ENCODE peak calls at places on chromosomes 2 and 18, in five cellular contexts. C, N, Q, P and F are unnamed samples.

GRCh38 chr2:95238131-95238530 is 30.8 kb downstream of the ZNF892 start:
- DNase-seq in C (no peak), N (no peak), Q (no peak), P (no peak), F (no peak)

GRCh38 chr18:79506191-79507075 is 110.7 kb downstream of the NFATC1 start:
- DNase-seq in C (peak; percentile 54), N (no peak), Q (no peak), P (peak; percentile 15), F (no peak)

GRCh38 chr2:160156084-160156483 is 44.0 kb downstream of the ITGB6 start:
- DNase-seq in C (no peak), N (no peak), Q (no peak), P (peak; percentile 24), F (no peak)

GRCh38 chr2:181124499-181124898 is 144.1 kb downstream of the UBE2E3 start:
- DNase-seq in C (peak; percentile 18), N (no peak), Q (no peak), P (no peak), F (no peak)

GRCh38 chr2:229300814-229301213 is 29.7 kb upstream of the PID1 start:
- DNase-seq in C (no peak), N (no peak), Q (no peak), P (no peak), F (no peak)

GRCh38 chr2:134212726-134213125 is 41.1 kb upstream of the MGAT5 start:
- DNase-seq in C (no peak), N (no peak), Q (no peak), P (peak; percentile 32), F (no peak)

GRCh38 chr2:102915128-102915527 is 153.3 kb downstream of the TMEM182 start:
- DNase-seq in C (no peak), N (no peak), Q (no peak), P (peak; percentile 39), F (no peak)

GRCh38 chr2:68755071-68755470 is 20.5 kb downstream of the ARHGAP25 start:
- DNase-seq in C (no peak), N (no peak), Q (no peak), P (no peak), F (no peak)

GRCh38 chr2:212669761-212670160 is 131.2 kb upstream of the ERBB4 start:
- DNase-seq in C (no peak), N (no peak), Q (no peak), P (no peak), F (no peak)

GRCh38 chr2:88057437-88057844 is 1.9 kb upstream of the KRCC1 start:
- DNase-seq in C (no peak), N (no peak), Q (no peak), P (peak; percentile 11), F (no peak)

GRCh38 chr18:80246656-80247402 is 485 bp downstream of the PARD6G start:
- DNase-seq in C (peak; percentile 24), N (no peak), Q (no peak), P (no peak), F (peak; percentile 35)

GRCh38 chr2:239285071-239285931 is 115.5 kb downstream of the HDAC4 start:
- DNase-seq in C (peak; percentile 80), N (no peak), Q (no peak), P (no peak), F (no peak)

GRCh38 chr2:121650554-121650930 is 1.3 kb upstream of the CLASP1 start:
- DNase-seq in C (peak; percentile 42), N (no peak), Q (no peak), P (no peak), F (peak; percentile 28)

GRCh38 chr18:12309683-12310198 is 1.7 kb downstream of the TUBB6 start:
- DNase-seq in C (peak; percentile 51), N (no peak), Q (no peak), P (no peak), F (no peak)

GRCh38 chr2:64478036-64478435 is 24.1 kb downstream of the LGALSL start:
- DNase-seq in C (no peak), N (no peak), Q (no peak), P (no peak), F (no peak)

GRCh38 chr2:20141056-20141762 is 83.7 kb downstream of the SDC1 start:
- DNase-seq in C (no peak), N (no peak), Q (no peak), P (peak; percentile 95), F (no peak)

GRCh38 chr2:26946841-26947784 is 23.3 kb upstream of the MAPRE3 start:
- DNase-seq in C (peak; percentile 50), N (no peak), Q (no peak), P (peak; percentile 40), F (no peak)

GRCh38 chr2:26692814-26693286 is 328 bp downstream of the KCNK3 start:
- DNase-seq in C (no peak), N (no peak), Q (no peak), P (no peak), F (no peak)

GRCh38 chr2:237894396-237894979 is 35.1 kb downstream of the RAMP1 start:
- DNase-seq in C (no peak), N (no peak), Q (no peak), P (no peak), F (no peak)

GRCh38 chr2:157304811-157305712 is 20.6 kb downstream of the ERMN start:
- DNase-seq in C (no peak), N (no peak), Q (peak; percentile 53), P (peak; percentile 23), F (no peak)

GRCh38 chr18:34397286-34397896 is 172.7 kb upstream of the NOL4 start:
- DNase-seq in C (no peak), N (no peak), Q (no peak), P (no peak), F (no peak)

GRCh38 chr2:216171043-216171442 is 61.9 kb downstream of the XRCC5 start:
- DNase-seq in C (no peak), N (no peak), Q (no peak), P (no peak), F (no peak)

GRCh38 chr2:29627366-29627765 is 294.0 kb downstream of the ALK start:
- DNase-seq in C (no peak), N (no peak), Q (no peak), P (no peak), F (no peak)

GRCh38 chr2:71789556-71790219 is 336.3 kb downstream of the DYSF start:
- DNase-seq in C (no peak), N (no peak), Q (no peak), P (no peak), F (no peak)

GRCh38 chr2:239061824-239062560 is 214.1 kb downstream of the TWIST2 start:
- DNase-seq in C (no peak), N (no peak), Q (no peak), P (no peak), F (no peak)

GRCh38 chr2:224155896-224156295 is 116.8 kb upstream of the SERPINE2 start:
- DNase-seq in C (no peak), N (no peak), Q (no peak), P (peak; percentile 36), F (no peak)

GRCh38 chr2:223993634-223994232 is 36.5 kb downstream of the MRPL44 start:
- DNase-seq in C (peak; percentile 77), N (peak; percentile 36), Q (peak; percentile 81), P (peak; percentile 86), F (peak; percentile 21)

GRCh38 chr2:60064687-60065361 is 488.6 kb downstream of the BCL11A start:
- DNase-seq in C (no peak), N (no peak), Q (no peak), P (no peak), F (no peak)

GRCh38 chr2:176247859-176248258 is 21.4 kb upstream of the MTX2 start:
- DNase-seq in C (no peak), N (no peak), Q (no peak), P (no peak), F (no peak)

GRCh38 chr18:2897015-2897414 is 50.2 kb downstream of the EMILIN2 start:
- DNase-seq in C (no peak), N (no peak), Q (no peak), P (peak; percentile 62), F (no peak)

GRCh38 chr2:1864301-1864980 is 120.1 kb upstream of the PXDN start:
- DNase-seq in C (no peak), N (no peak), Q (no peak), P (no peak), F (no peak)

GRCh38 chr2:17918789-17919188 is 40.3 kb downstream of the KCNS3 start:
- DNase-seq in C (peak; percentile 37), N (no peak), Q (peak; percentile 10), P (peak; percentile 14), F (no peak)

GRCh38 chr18:27461957-27462356 is 276.8 kb upstream of the CHST9 start:
- DNase-seq in C (peak; percentile 30), N (no peak), Q (no peak), P (no peak), F (no peak)

GRCh38 chr18:44904768-44905167 is 224.1 kb downstream of the SETBP1 start:
- DNase-seq in C (no peak), N (no peak), Q (no peak), P (no peak), F (no peak)

GRCh38 chr18:9802774-9803697 is 82.7 kb upstream of the TXNDC2 start:
- DNase-seq in C (no peak), N (no peak), Q (no peak), P (no peak), F (no peak)

GRCh38 chr2:40240067-40240466 is 211.8 kb downstream of the SLC8A1 start:
- DNase-seq in C (no peak), N (no peak), Q (no peak), P (peak; percentile 49), F (no peak)

GRCh38 chr2:26576565-26577441 is 64.4 kb downstream of the CIB4 start:
- DNase-seq in C (no peak), N (no peak), Q (no peak), P (no peak), F (no peak)